ENCODE peak calls at places on chromosomes 3 and 15, in six cellular contexts. K, O, T, E, J and H are unnamed samples.

GRCh38 chr3:54628888-54629368 is 298.9 kb downstream of the LRTM1 start:
- DNase-seq in E (no peak), O (no peak), K (no peak), T (no peak), J (no peak), H (no peak)

GRCh38 chr3:45779746-45780735 is 16.3 kb downstream of the SLC6A20 start:
- DNase-seq in T (no peak), J (no peak), E (no peak), O (no peak), K (no peak), H (no peak)

GRCh38 chr3:97720417-97720816 is 44.1 kb upstream of the ARL6 start:
- DNase-seq in O (no peak), K (no peak), E (no peak), J (no peak), T (no peak), H (no peak)

GRCh38 chr3:156233875-156234274 is 113.5 kb downstream of the KCNAB1 start:
- DNase-seq in K (no peak), J (no peak), E (no peak), O (peak; percentile 16), T (no peak), H (no peak)

GRCh38 chr15:77002954-77003912 is 8.3 kb downstream of the PSTPIP1 start:
- DNase-seq in K (no peak), O (no peak), E (no peak), T (peak; percentile 83), J (peak; percentile 83), H (peak; percentile 69)

GRCh38 chr3:37864904-37865303 is 3.2 kb downstream of the CTDSPL start:
- DNase-seq in T (no peak), K (no peak), O (no peak), J (peak; percentile 14), E (no peak), H (no peak)

GRCh38 chr15:91265431-91265940 is 165.4 kb downstream of the SV2B start:
- DNase-seq in K (no peak), E (no peak), J (no peak), O (no peak), T (no peak), H (no peak)

GRCh38 chr15:68411276-68411675 is 20.7 kb downstream of the ITGA11 start:
- DNase-seq in J (no peak), E (no peak), O (no peak), K (peak; percentile 2), T (no peak), H (no peak)

GRCh38 chr3:17030956-17031652 is 146.3 kb downstream of the PLCL2 start:
- DNase-seq in K (no peak), E (no peak), J (no peak), T (no peak), O (no peak), H (no peak)

GRCh38 chr3:45095916-45096526 is 50.2 kb downstream of the CDCP1 start:
- DNase-seq in O (no peak), J (no peak), T (no peak), E (no peak), K (no peak), H (no peak)

GRCh38 chr3:184075901-184076300 is 21.0 kb upstream of the HTR3E start:
- DNase-seq in O (no peak), E (no peak), T (no peak), K (no peak), J (no peak), H (no peak)

GRCh38 chr15:101481381-101481705 is 8.2 kb downstream of the PCSK6 start:
- DNase-seq in T (no peak), E (no peak), O (no peak), J (no peak), K (no peak), H (no peak)

GRCh38 chr3:124974691-124975090 is 40.1 kb upstream of the MUC13 start:
- DNase-seq in O (no peak), J (no peak), E (no peak), T (no peak), K (no peak), H (no peak)

DNA sequence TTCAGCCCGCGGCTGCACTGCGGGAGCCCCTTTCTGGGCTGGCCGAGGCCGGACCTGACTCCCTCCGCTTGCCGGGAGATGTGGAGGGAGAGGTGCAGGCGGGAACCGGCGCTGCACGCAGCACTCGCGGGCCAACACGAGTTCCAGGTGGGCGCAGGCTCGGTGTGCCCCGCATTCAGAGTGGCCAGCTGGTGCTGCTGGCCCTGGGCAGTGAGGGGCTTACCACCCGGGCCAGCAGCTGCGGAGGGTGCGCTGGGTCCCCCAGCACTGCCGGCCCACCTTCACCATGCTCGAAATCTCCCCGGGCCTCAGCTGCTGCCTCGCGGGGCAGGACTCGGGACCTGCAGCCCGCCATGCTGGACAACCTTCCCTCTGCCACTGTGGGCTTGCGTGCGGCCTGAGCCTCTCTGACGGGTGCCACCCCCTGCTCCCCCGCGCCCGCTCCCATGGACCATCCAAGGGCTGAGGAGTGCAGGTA is 733.5 kb upstream of the CCDC54 start:
- DNase-seq in T (peak; percentile 57), O (no peak), K (no peak), E (no peak), J (no peak), H (no peak)
- H3K27ac ChIP-seq in T (no peak overlapping the region), O (no peak overlapping the region), K (no peak overlapping the region), E (no peak overlapping the region), J (no peak overlapping the region), H (no peak overlapping the region)

GRCh38 chr15:42549782-42550392 is 1.2 kb downstream of the HAUS2 start:
- DNase-seq in O (no peak), J (no peak), T (no peak), E (no peak), K (no peak), H (no peak)
- H3K4me3 ChIP-seq in O (peak overlapping the region; percentile 97), J (peak overlapping the region; percentile 64), T (peak overlapping the region; percentile 88), E (peak overlapping the region; percentile 84), K (no peak overlapping the region), H (no peak overlapping the region)

GRCh38 chr3:66409771-66410355 is 91.0 kb downstream of the LRIG1 start:
- DNase-seq in T (no peak), E (no peak), O (no peak), K (no peak), J (no peak), H (no peak)
- H3K27ac ChIP-seq in T (no peak overlapping the region), E (peak overlapping the region; percentile 82), O (peak overlapping the region; percentile 69), K (no peak overlapping the region), J (no peak overlapping the region), H (no peak overlapping the region)

DNA sequence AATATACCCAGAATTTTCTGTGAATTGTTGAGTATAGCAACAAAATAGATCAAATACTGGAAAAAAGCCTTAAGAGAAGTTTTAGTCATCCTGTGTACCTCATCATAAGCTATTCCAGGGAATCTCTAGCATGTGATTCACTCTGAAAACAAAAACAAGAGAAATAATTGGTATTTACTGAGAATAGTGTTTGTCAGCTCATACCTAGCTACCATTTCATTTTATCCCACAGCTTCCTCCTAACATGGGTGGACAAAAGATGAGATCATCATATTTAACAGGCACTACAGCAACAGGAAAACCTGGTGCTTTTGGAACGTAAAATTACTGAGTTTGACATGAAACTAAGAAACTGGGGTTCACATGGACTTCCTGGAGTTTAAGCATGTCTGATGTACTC is 753.5 kb upstream of the NECTIN3 start:
- DNase-seq in J (no peak), K (no peak), E (no peak), O (no peak), T (no peak), H (no peak)
- H3K4me3 ChIP-seq in J (no peak overlapping the region), K (no peak overlapping the region), E (no peak overlapping the region), O (no peak overlapping the region), T (no peak overlapping the region), H (no peak overlapping the region)

GRCh38 chr3:113745273-113746068 is 578 bp downstream of the NAA50 start:
- DNase-seq in J (peak; percentile 93), E (no peak), K (peak; percentile 50), T (peak; percentile 82), O (peak; percentile 85), H (peak; percentile 66)
- H3K27ac ChIP-seq in J (peak overlapping the region; percentile 100), E (peak overlapping the region; percentile 96), K (peak overlapping the region; percentile 99), T (peak overlapping the region; percentile 99), O (peak overlapping the region; percentile 99), H (peak overlapping the region; percentile 99)